ENCODE peak calls at places on chromosomes 6 and 20, in eight cellular contexts. I, G, H, P, L, A, M and T are unnamed samples.

GRCh38 chr6:132788658-132789397 is 9.6 kb downstream of the SLC18B1 start:
- DNase-seq in I (no peak), G (no peak), H (no peak), P (no peak), L (no peak), A (no peak), M (no peak), T (no peak)

GRCh38 chr6:35484921-35485392 is 11.9 kb downstream of the TEAD3 start:
- DNase-seq in I (no peak), G (no peak), H (no peak), P (peak; percentile 80), L (no peak), A (no peak), M (no peak), T (peak; percentile 70)

GRCh38 chr6:100084301-100085161 is 90.5 kb upstream of the MCHR2 start:
- DNase-seq in I (no peak), G (no peak), H (no peak), P (no peak), L (no peak), A (no peak), M (no peak), T (peak; percentile 17)

GRCh38 chr6:121881974-121882667 is 446.7 kb downstream of the GJA1 start:
- DNase-seq in I (no peak), G (no peak), H (no peak), P (no peak), L (no peak), A (no peak), M (no peak), T (peak; percentile 30)

GRCh38 chr20:52011093-52011492 is 180.5 kb downstream of the ZFP64 start:
- DNase-seq in I (no peak), G (no peak), H (no peak), P (no peak), L (no peak), A (no peak), M (no peak), T (no peak)

GRCh38 chr6:108648186-108648585 is 87.5 kb downstream of the FOXO3 start:
- DNase-seq in I (no peak), G (no peak), H (no peak), P (no peak), L (no peak), A (no peak), M (peak; percentile 59), T (no peak)

GRCh38 chr6:135354407-135354806 is 143.1 kb downstream of the AHI1 start:
- DNase-seq in I (no peak), G (no peak), H (no peak), P (no peak), L (no peak), A (no peak), M (no peak), T (no peak)

GRCh38 chr20:24337074-24337473 is 132.4 kb upstream of the SYNDIG1 start:
- DNase-seq in I (no peak), G (no peak), H (no peak), P (peak; percentile 81), L (no peak), A (peak; percentile 53), M (peak; percentile 38), T (no peak)

GRCh38 chr20:58992911-58993310 is 11.9 kb downstream of the NELFCD start:
- DNase-seq in I (no peak), G (no peak), H (no peak), P (no peak), L (no peak), A (no peak), M (no peak), T (no peak)

GRCh38 chr6:63805808-63806572 is 170.4 kb downstream of the PHF3 start:
- DNase-seq in I (no peak), G (no peak), H (peak; percentile 87), P (peak; percentile 98), L (no peak), A (no peak), M (peak; percentile 69), T (peak; percentile 92)

GRCh38 chr6:87308970-87309369 is 13.4 kb upstream of the SMIM8 start:
- DNase-seq in I (no peak), G (no peak), H (no peak), P (no peak), L (no peak), A (no peak), M (no peak), T (peak; percentile 22)

GRCh38 chr6:77535172-77535571 is 71.9 kb upstream of the HTR1B start:
- DNase-seq in I (no peak), G (no peak), H (no peak), P (no peak), L (no peak), A (no peak), M (no peak), T (no peak)

GRCh38 chr6:34225551-34225950 is 11.1 kb upstream of the HMGA1 start:
- DNase-seq in I (no peak), G (no peak), H (no peak), P (no peak), L (no peak), A (no peak), M (no peak), T (no peak)

GRCh38 chr6:40395066-40395697 is 192.0 kb downstream of the LRFN2 start:
- DNase-seq in I (no peak), G (no peak), H (no peak), P (peak; percentile 33), L (no peak), A (no peak), M (no peak), T (peak; percentile 9)

GRCh38 chr20:63930971-63931553 is 25.2 kb downstream of the UCKL1 start:
- DNase-seq in I (no peak), G (no peak), H (no peak), P (no peak), L (no peak), A (no peak), M (no peak), T (no peak)

GRCh38 chr6:130132286-130132701 is 90.5 kb downstream of the SAMD3 start:
- DNase-seq in I (no peak), G (no peak), H (no peak), P (no peak), L (peak; percentile 39), A (no peak), M (no peak), T (no peak)

GRCh38 chr20:49318430-49319203 is 40.8 kb upstream of the ZNFX1 start:
- DNase-seq in I (no peak), G (no peak), H (no peak), P (no peak), L (no peak), A (peak; percentile 59), M (peak; percentile 9), T (no peak)

GRCh38 chr6:33297956-33298772 is 578 bp downstream of the RGL2 start:
- DNase-seq in I (no peak), G (peak; percentile 92), H (no peak), P (peak; percentile 93), L (peak; percentile 59), A (peak; percentile 77), M (peak; percentile 86), T (peak; percentile 91)

GRCh38 chr6:36852481-36853147 is 13.4 kb upstream of the CPNE5 start:
- DNase-seq in I (no peak), G (peak; percentile 57), H (no peak), P (peak; percentile 71), L (no peak), A (no peak), M (peak; percentile 38), T (no peak)

GRCh38 chr20:35643045-35643444 is 21.7 kb downstream of the CPNE1 start:
- DNase-seq in I (no peak), G (no peak), H (no peak), P (no peak), L (no peak), A (peak; percentile 3), M (no peak), T (no peak)

GRCh38 chr6:44096615-44097014 is 30.6 kb downstream of the MRPL14 start:
- DNase-seq in I (peak; percentile 65), G (peak; percentile 80), H (peak; percentile 71), P (peak; percentile 60), L (peak; percentile 67), A (peak; percentile 72), M (peak; percentile 84), T (peak; percentile 85)

GRCh38 chr6:72522735-72523141 is 99.1 kb upstream of the KCNQ5 start:
- DNase-seq in I (peak; percentile 6), G (no peak), H (no peak), P (peak; percentile 21), L (no peak), A (peak; percentile 18), M (peak; percentile 11), T (peak; percentile 34)

GRCh38 chr20:25318471-25319240 is 70.8 kb downstream of the PYGB start:
- DNase-seq in I (no peak), G (no peak), H (no peak), P (no peak), L (no peak), A (no peak), M (peak; percentile 85), T (no peak)

GRCh38 chr6:43703512-43704429 is 16.2 kb upstream of the MRPS18A start:
- DNase-seq in I (no peak), G (no peak), H (no peak), P (no peak), L (no peak), A (no peak), M (no peak), T (no peak)

GRCh38 chr6:114581293-114581692 is 238.5 kb upstream of the HS3ST5 start:
- DNase-seq in I (no peak), G (no peak), H (no peak), P (no peak), L (no peak), A (no peak), M (no peak), T (no peak)

GRCh38 chr20:15220009-15220656 is 882.7 kb upstream of the FLRT3 start:
- DNase-seq in I (no peak), G (no peak), H (no peak), P (peak; percentile 84), L (no peak), A (no peak), M (no peak), T (no peak)

GRCh38 chr20:38800882-38801281 is 4.6 kb upstream of the PPP1R16B start:
- DNase-seq in I (no peak), G (no peak), H (no peak), P (no peak), L (no peak), A (no peak), M (no peak), T (no peak)

GRCh38 chr6:36874443-36875249 is at the start of gene PPIL1:
- DNase-seq in I (peak; percentile 78), G (peak; percentile 92), H (peak; percentile 80), P (peak; percentile 79), L (peak; percentile 76), A (peak; percentile 89), M (peak; percentile 88), T (peak; percentile 90)

GRCh38 chr6:139376604-139377218 is 2.3 kb upstream of the CITED2 start:
- DNase-seq in I (no peak), G (peak; percentile 76), H (peak; percentile 44), P (peak; percentile 61), L (no peak), A (no peak), M (no peak), T (peak; percentile 90)

GRCh38 chr6:164359036-164359435 is 944.5 kb downstream of the QKI start:
- DNase-seq in I (no peak), G (no peak), H (no peak), P (no peak), L (no peak), A (no peak), M (no peak), T (no peak)

GRCh38 chr6:53107091-53107490 is 41.5 kb downstream of the GCM1 start:
- DNase-seq in I (no peak), G (no peak), H (no peak), P (peak; percentile 71), L (no peak), A (no peak), M (no peak), T (peak; percentile 59)